ENCODE peak calls at places on chromosomes 2 and 18, in nine cellular contexts. One of them, this sample, is unnamed.
A peak's percentile ranks its signal among the peaks of the same experiment; 100 is the strongest.

GRCh38 chr2:143732076-143732475 is 602.9 kb downstream of the ARHGAP15 start:
- DNase-seq in adrenal gland: no peak
- DNase-seq in psoas muscle: no peak
- DNase-seq in IMR-90: peak; percentile 19
- DNase-seq in cardiac muscle cell: peak; percentile 30
- DNase-seq in H1: no peak
- DNase-seq in breast epithelium: no peak
- DNase-seq in CD4-positive, CD25-positive, alpha-beta regulatory T cell: no peak
- DNase-seq in aorta: no peak
- DNase-seq in this sample: no peak

GRCh38 chr2:229712125-229712524 is 2.2 kb downstream of the DNER start:
- DNase-seq in adrenal gland: no peak
- DNase-seq in psoas muscle: no peak
- DNase-seq in IMR-90: peak; percentile 23
- DNase-seq in cardiac muscle cell: peak; percentile 10
- DNase-seq in H1: no peak
- DNase-seq in breast epithelium: no peak
- DNase-seq in CD4-positive, CD25-positive, alpha-beta regulatory T cell: no peak
- DNase-seq in aorta: no peak
- DNase-seq in this sample: no peak

GRCh38 chr18:34550156-34550555 is 159.9 kb upstream of the DTNA start:
- DNase-seq in adrenal gland: no peak
- DNase-seq in psoas muscle: no peak
- DNase-seq in IMR-90: no peak
- DNase-seq in cardiac muscle cell: no peak
- DNase-seq in H1: no peak
- DNase-seq in breast epithelium: no peak
- DNase-seq in CD4-positive, CD25-positive, alpha-beta regulatory T cell: no peak
- DNase-seq in aorta: no peak
- DNase-seq in this sample: no peak

GRCh38 chr2:76613330-76613729 is 902.6 kb upstream of the GCFC2 start:
- DNase-seq in adrenal gland: no peak
- DNase-seq in psoas muscle: no peak
- DNase-seq in IMR-90: no peak
- DNase-seq in cardiac muscle cell: no peak
- DNase-seq in H1: no peak
- DNase-seq in breast epithelium: no peak
- DNase-seq in CD4-positive, CD25-positive, alpha-beta regulatory T cell: no peak
- DNase-seq in aorta: no peak
- DNase-seq in this sample: no peak

GRCh38 chr2:200168641-200169265 is 137.7 kb upstream of the SPATS2L start:
- DNase-seq in adrenal gland: no peak
- DNase-seq in psoas muscle: no peak
- DNase-seq in IMR-90: no peak
- DNase-seq in cardiac muscle cell: no peak
- DNase-seq in H1: no peak
- DNase-seq in breast epithelium: no peak
- DNase-seq in CD4-positive, CD25-positive, alpha-beta regulatory T cell: no peak
- DNase-seq in aorta: no peak
- DNase-seq in this sample: no peak

GRCh38 chr2:20369366-20369765 is 18.7 kb upstream of the PUM2 start:
- DNase-seq in adrenal gland: peak; percentile 75
- DNase-seq in psoas muscle: no peak
- DNase-seq in IMR-90: no peak
- DNase-seq in cardiac muscle cell: peak; percentile 25
- DNase-seq in H1: no peak
- DNase-seq in breast epithelium: no peak
- DNase-seq in CD4-positive, CD25-positive, alpha-beta regulatory T cell: no peak
- DNase-seq in aorta: no peak
- DNase-seq in this sample: no peak

GRCh38 chr2:237576974-237577373 is 10.6 kb downstream of the PRLH start:
- DNase-seq in adrenal gland: no peak
- DNase-seq in psoas muscle: no peak
- DNase-seq in IMR-90: no peak
- DNase-seq in cardiac muscle cell: no peak
- DNase-seq in H1: no peak
- DNase-seq in breast epithelium: no peak
- DNase-seq in CD4-positive, CD25-positive, alpha-beta regulatory T cell: no peak
- DNase-seq in aorta: peak; percentile 26
- DNase-seq in this sample: no peak

GRCh38 chr2:27353762-27354596 is 2.6 kb downstream of the GTF3C2 start:
- DNase-seq in adrenal gland: peak; percentile 61
- DNase-seq in psoas muscle: no peak
- DNase-seq in IMR-90: peak; percentile 58
- DNase-seq in cardiac muscle cell: peak; percentile 32
- DNase-seq in H1: no peak
- DNase-seq in breast epithelium: no peak
- DNase-seq in CD4-positive, CD25-positive, alpha-beta regulatory T cell: no peak
- DNase-seq in aorta: no peak
- DNase-seq in this sample: no peak

DNA sequence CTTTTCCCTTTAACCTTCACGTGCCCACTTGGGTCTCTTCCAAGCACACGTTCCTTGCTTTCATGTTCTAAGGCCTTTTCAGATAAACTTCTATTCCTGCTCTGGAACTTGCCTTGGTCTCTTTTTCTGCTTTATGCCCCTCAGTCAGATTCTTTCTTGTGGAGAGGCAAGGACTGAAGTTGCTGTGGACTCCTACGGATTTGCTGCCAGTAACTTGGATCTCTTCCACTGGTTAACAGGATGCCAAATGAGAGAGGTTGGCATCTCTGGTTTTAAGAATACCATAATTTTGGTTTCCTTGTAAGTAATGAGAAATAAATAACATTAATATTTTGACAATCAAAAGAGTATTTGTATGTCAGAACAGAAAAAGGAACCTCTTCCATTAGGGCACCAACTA is 33.0 kb downstream of the COMMD1 start:
- DNase-seq in adrenal gland: no peak
- DNase-seq in psoas muscle: no peak
- DNase-seq in IMR-90: no peak
- DNase-seq in cardiac muscle cell: no peak
- DNase-seq in H1: no peak
- DNase-seq in breast epithelium: no peak
- DNase-seq in CD4-positive, CD25-positive, alpha-beta regulatory T cell: no peak
- DNase-seq in aorta: no peak
- DNase-seq in this sample: no peak
- H3K27ac ChIP-seq in adrenal gland: no peak overlapping the region
- H3K27ac ChIP-seq in psoas muscle: no peak overlapping the region
- H3K27ac ChIP-seq in IMR-90: no peak overlapping the region
- H3K27ac ChIP-seq in cardiac muscle cell: peak overlapping the region; percentile 86
- H3K27ac ChIP-seq in H1: no peak overlapping the region
- H3K27ac ChIP-seq in breast epithelium: peak overlapping the region; percentile 77
- H3K27ac ChIP-seq in CD4-positive, CD25-positive, alpha-beta regulatory T cell: no peak overlapping the region
- H3K27ac ChIP-seq in aorta: no peak overlapping the region
- H3K27ac ChIP-seq in this sample: no peak overlapping the region

GRCh38 chr2:206774871-206775270 is 9.5 kb downstream of the FASTKD2 start:
- DNase-seq in adrenal gland: no peak
- DNase-seq in psoas muscle: no peak
- DNase-seq in IMR-90: no peak
- DNase-seq in cardiac muscle cell: no peak
- DNase-seq in H1: no peak
- DNase-seq in breast epithelium: no peak
- DNase-seq in CD4-positive, CD25-positive, alpha-beta regulatory T cell: no peak
- DNase-seq in aorta: no peak
- DNase-seq in this sample: no peak

GRCh38 chr2:206780671-206781070 is 15.3 kb downstream of the FASTKD2 start:
- DNase-seq in adrenal gland: no peak
- DNase-seq in psoas muscle: no peak
- DNase-seq in IMR-90: no peak
- DNase-seq in cardiac muscle cell: no peak
- DNase-seq in H1: no peak
- DNase-seq in breast epithelium: no peak
- DNase-seq in CD4-positive, CD25-positive, alpha-beta regulatory T cell: no peak
- DNase-seq in aorta: no peak
- DNase-seq in this sample: no peak

DNA sequence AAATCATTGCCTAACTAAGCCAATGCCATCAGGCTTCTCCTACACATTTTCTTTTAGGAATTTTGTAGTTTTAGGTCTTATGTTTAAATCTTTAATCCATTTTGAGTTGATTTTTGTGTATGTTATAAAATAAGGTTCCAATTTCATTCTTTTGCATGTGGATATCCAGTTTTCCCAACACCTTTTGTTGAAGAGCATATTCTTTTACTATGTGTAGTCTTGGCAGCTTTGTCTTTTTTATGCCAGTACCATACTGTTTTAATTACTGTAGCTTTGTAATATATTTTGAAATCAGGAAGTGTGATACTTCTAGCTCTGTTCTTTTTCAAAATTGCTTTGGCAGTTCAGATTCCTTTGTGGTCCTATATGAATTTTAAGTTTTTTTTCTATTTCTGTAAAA is 11.0 kb downstream of the FASTKD2 start:
- DNase-seq in adrenal gland: no peak
- DNase-seq in psoas muscle: no peak
- DNase-seq in IMR-90: no peak
- DNase-seq in cardiac muscle cell: no peak
- DNase-seq in H1: no peak
- DNase-seq in breast epithelium: no peak
- DNase-seq in CD4-positive, CD25-positive, alpha-beta regulatory T cell: no peak
- DNase-seq in aorta: no peak
- DNase-seq in this sample: no peak
- H3K27ac ChIP-seq in adrenal gland: no peak overlapping the region
- H3K27ac ChIP-seq in psoas muscle: no peak overlapping the region
- H3K27ac ChIP-seq in IMR-90: no peak overlapping the region
- H3K27ac ChIP-seq in cardiac muscle cell: no peak overlapping the region
- H3K27ac ChIP-seq in H1: no peak overlapping the region
- H3K27ac ChIP-seq in breast epithelium: no peak overlapping the region
- H3K27ac ChIP-seq in CD4-positive, CD25-positive, alpha-beta regulatory T cell: no peak overlapping the region
- H3K27ac ChIP-seq in aorta: no peak overlapping the region
- H3K27ac ChIP-seq in this sample: no peak overlapping the region

GRCh38 chr18:2302012-2302411 is 269.3 kb downstream of the METTL4 start:
- DNase-seq in adrenal gland: no peak
- DNase-seq in psoas muscle: no peak
- DNase-seq in IMR-90: no peak
- DNase-seq in cardiac muscle cell: no peak
- DNase-seq in H1: no peak
- DNase-seq in breast epithelium: no peak
- DNase-seq in CD4-positive, CD25-positive, alpha-beta regulatory T cell: no peak
- DNase-seq in aorta: no peak
- DNase-seq in this sample: no peak

GRCh38 chr18:2303517-2304238 is 267.6 kb downstream of the METTL4 start:
- DNase-seq in adrenal gland: no peak
- DNase-seq in psoas muscle: no peak
- DNase-seq in IMR-90: no peak
- DNase-seq in cardiac muscle cell: peak; percentile 26
- DNase-seq in H1: no peak
- DNase-seq in breast epithelium: no peak
- DNase-seq in CD4-positive, CD25-positive, alpha-beta regulatory T cell: no peak
- DNase-seq in aorta: no peak
- DNase-seq in this sample: no peak

GRCh38 chr18:2306641-2307040 is 264.7 kb downstream of the METTL4 start:
- DNase-seq in adrenal gland: no peak
- DNase-seq in psoas muscle: no peak
- DNase-seq in IMR-90: no peak
- DNase-seq in cardiac muscle cell: no peak
- DNase-seq in H1: no peak
- DNase-seq in breast epithelium: no peak
- DNase-seq in CD4-positive, CD25-positive, alpha-beta regulatory T cell: no peak
- DNase-seq in aorta: no peak
- DNase-seq in this sample: no peak

GRCh38 chr18:2302628-2303516 is 268.4 kb downstream of the METTL4 start:
- DNase-seq in adrenal gland: no peak
- DNase-seq in psoas muscle: no peak
- DNase-seq in IMR-90: no peak
- DNase-seq in cardiac muscle cell: peak; percentile 32
- DNase-seq in H1: no peak
- DNase-seq in breast epithelium: no peak
- DNase-seq in CD4-positive, CD25-positive, alpha-beta regulatory T cell: no peak
- DNase-seq in aorta: no peak
- DNase-seq in this sample: no peak

DNA sequence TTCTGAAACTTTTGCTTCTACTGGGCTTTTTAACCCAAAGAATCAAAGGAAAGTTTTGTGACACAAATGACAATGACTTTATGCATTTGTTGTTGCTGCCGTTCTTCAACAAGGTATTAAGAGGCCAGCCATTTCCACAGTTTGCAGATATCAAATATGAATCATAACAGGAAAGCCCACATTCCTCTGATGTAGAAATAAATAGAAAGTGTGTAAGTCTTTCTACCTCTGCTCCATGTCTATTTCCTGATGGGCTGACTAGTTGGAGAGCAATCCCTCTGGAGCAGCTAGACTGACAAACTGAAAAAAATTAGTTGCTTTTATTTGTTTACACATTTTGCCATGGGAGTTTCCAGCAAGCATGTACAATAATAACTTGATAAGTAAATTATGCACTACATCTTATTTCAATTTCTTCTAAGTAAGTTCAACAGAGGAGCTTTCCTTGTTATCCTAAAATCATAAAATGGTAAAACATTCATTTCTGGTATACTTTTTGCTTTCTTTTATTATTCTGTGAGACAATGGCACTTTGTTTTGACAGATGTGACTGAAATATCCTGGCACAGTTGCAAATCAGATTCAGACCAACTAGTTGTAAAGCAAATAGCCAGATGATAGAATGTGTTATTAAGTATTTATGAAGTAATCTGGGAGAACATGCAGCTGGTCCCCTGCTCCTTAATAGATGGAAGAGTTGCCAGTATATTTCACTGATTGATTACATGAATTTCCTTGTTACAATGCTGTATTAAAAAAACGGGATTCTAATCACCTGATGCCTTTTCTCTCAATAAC is 266.7 kb downstream of the METTL4 start:
- DNase-seq in adrenal gland: no peak
- DNase-seq in psoas muscle: no peak
- DNase-seq in IMR-90: peak; percentile 3
- DNase-seq in cardiac muscle cell: peak; percentile 55
- DNase-seq in H1: no peak
- DNase-seq in breast epithelium: no peak
- DNase-seq in CD4-positive, CD25-positive, alpha-beta regulatory T cell: no peak
- DNase-seq in aorta: no peak
- DNase-seq in this sample: no peak
- H3K27ac ChIP-seq in adrenal gland: no peak overlapping the region
- H3K27ac ChIP-seq in psoas muscle: no peak overlapping the region
- H3K27ac ChIP-seq in IMR-90: no peak overlapping the region
- H3K27ac ChIP-seq in cardiac muscle cell: no peak overlapping the region
- H3K27ac ChIP-seq in H1: no peak overlapping the region
- H3K27ac ChIP-seq in breast epithelium: no peak overlapping the region
- H3K27ac ChIP-seq in CD4-positive, CD25-positive, alpha-beta regulatory T cell: no peak overlapping the region
- H3K27ac ChIP-seq in aorta: no peak overlapping the region
- H3K27ac ChIP-seq in this sample: no peak overlapping the region

DNA sequence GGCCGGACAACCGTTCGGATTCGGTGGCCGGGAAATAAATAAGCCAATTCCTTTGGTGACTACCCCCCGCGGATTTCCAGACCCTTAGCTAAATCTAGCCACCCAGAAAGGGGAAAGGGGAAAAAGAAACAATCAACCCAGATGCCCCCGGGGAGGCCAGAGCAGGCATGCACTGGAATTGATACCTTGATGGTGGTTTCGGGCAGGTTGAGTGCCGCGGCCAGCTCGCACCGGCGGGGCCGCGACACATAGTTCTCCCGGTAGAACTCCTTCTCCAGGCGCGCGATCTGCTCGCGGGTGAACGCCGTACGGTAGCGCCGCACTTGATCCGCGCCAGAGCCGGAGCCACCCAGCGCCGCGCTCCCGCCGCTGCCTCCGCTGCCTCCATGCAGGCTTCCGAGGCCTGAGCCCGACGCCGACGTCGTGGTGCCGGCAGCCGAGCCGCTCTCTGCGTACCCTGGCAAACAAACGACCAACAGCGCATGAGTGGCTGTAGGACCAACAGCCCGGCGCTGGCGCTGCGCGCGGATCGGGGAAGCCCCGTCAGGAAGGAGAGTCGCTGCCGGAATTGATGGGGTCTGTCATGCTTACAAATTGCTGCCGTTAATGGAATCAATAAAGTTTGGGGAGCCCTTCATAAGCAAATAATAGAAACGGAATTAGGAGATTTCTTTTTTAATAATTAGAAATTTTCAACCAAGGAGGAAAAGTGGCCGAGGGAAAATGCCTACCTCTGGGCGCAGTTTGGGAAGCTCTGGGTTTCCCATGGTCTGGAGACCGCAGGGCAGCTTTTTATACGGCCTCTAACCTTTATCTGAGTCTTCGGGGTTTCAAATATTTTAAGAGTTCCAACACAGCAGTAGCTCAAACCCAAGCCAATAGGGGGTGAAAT is 1.5 kb downstream of the EVX2 start:
- DNase-seq in adrenal gland: no peak
- DNase-seq in psoas muscle: no peak
- DNase-seq in IMR-90: no peak
- DNase-seq in cardiac muscle cell: no peak
- DNase-seq in H1: peak; percentile 68
- DNase-seq in breast epithelium: no peak
- DNase-seq in CD4-positive, CD25-positive, alpha-beta regulatory T cell: no peak
- DNase-seq in aorta: no peak
- DNase-seq in this sample: no peak
- H3K27ac ChIP-seq in adrenal gland: no peak overlapping the region
- H3K27ac ChIP-seq in psoas muscle: no peak overlapping the region
- H3K27ac ChIP-seq in IMR-90: no peak overlapping the region
- H3K27ac ChIP-seq in cardiac muscle cell: no peak overlapping the region
- H3K27ac ChIP-seq in H1: no peak overlapping the region
- H3K27ac ChIP-seq in breast epithelium: no peak overlapping the region
- H3K27ac ChIP-seq in CD4-positive, CD25-positive, alpha-beta regulatory T cell: no peak overlapping the region
- H3K27ac ChIP-seq in aorta: no peak overlapping the region
- H3K27ac ChIP-seq in this sample: no peak overlapping the region